ENCODE peak calls at places on chromosomes 3 and 15, in nine cellular contexts. One of them, this sample, is unnamed. For H3K4me1, the result is how much of the 10 kb centered on the place peaks cover.

GRCh38 chr3:58668247-58668646 is 1.7 kb upstream of the FAM3D start:
- DNase-seq in IMR-90: no peak
- DNase-seq in stomach: peak
- DNase-seq in fibroblast of lung: no peak
- DNase-seq in suprapubic skin: no peak
- DNase-seq in left ventricle myocardium inferior: no peak
- DNase-seq in left lung: no peak
- DNase-seq in colonic mucosa: peak
- DNase-seq in right lobe of liver: no peak
- DNase-seq in this sample: no peak

GRCh38 chr3:183193762-183194701 is 31.5 kb upstream of the LAMP3 start:
- DNase-seq in stomach: no peak
- DNase-seq in IMR-90: peak
- DNase-seq in left lung: no peak
- DNase-seq in fibroblast of lung: peak
- DNase-seq in left ventricle myocardium inferior: no peak
- DNase-seq in colonic mucosa: no peak
- DNase-seq in right lobe of liver: no peak
- DNase-seq in suprapubic skin: no peak
- DNase-seq in this sample: no peak

GRCh38 chr15:76199106-76200082 is 111.9 kb downstream of the ETFA start:
- DNase-seq in suprapubic skin: peak
- DNase-seq in IMR-90: peak
- DNase-seq in stomach: no peak
- DNase-seq in left lung: no peak
- DNase-seq in right lobe of liver: no peak
- DNase-seq in fibroblast of lung: peak
- DNase-seq in left ventricle myocardium inferior: peak
- DNase-seq in colonic mucosa: no peak
- DNase-seq in this sample: peak

GRCh38 chr15:40338921-40339620 is 1.7 kb downstream of the CCDC9B start:
- DNase-seq in colonic mucosa: peak
- DNase-seq in left lung: no peak
- DNase-seq in IMR-90: peak
- DNase-seq in stomach: no peak
- DNase-seq in fibroblast of lung: peak
- DNase-seq in left ventricle myocardium inferior: peak
- DNase-seq in right lobe of liver: no peak
- DNase-seq in suprapubic skin: no peak
- DNase-seq in this sample: no peak

GRCh38 chr3:32882603-32883025 is 64.8 kb downstream of the TRIM71 start:
- DNase-seq in suprapubic skin: no peak
- DNase-seq in left ventricle myocardium inferior: no peak
- DNase-seq in IMR-90: no peak
- DNase-seq in right lobe of liver: no peak
- DNase-seq in left lung: no peak
- DNase-seq in colonic mucosa: no peak
- DNase-seq in stomach: no peak
- DNase-seq in fibroblast of lung: no peak
- DNase-seq in this sample: no peak

GRCh38 chr3:17456650-17457049 is 285.8 kb downstream of the TBC1D5 start:
- DNase-seq in right lobe of liver: no peak
- DNase-seq in fibroblast of lung: no peak
- DNase-seq in suprapubic skin: no peak
- DNase-seq in stomach: no peak
- DNase-seq in IMR-90: no peak
- DNase-seq in colonic mucosa: no peak
- DNase-seq in left ventricle myocardium inferior: no peak
- DNase-seq in left lung: no peak
- DNase-seq in this sample: no peak

GRCh38 chr3:131033480-131034080 is 6.9 kb downstream of the NEK11 start:
- DNase-seq in fibroblast of lung: peak
- DNase-seq in suprapubic skin: no peak
- DNase-seq in stomach: no peak
- DNase-seq in left ventricle myocardium inferior: no peak
- DNase-seq in colonic mucosa: peak
- DNase-seq in IMR-90: peak
- DNase-seq in left lung: no peak
- DNase-seq in right lobe of liver: no peak
- DNase-seq in this sample: no peak

GRCh38 chr3:72614394-72615074 is 233.7 kb downstream of the SHQ1 start:
- DNase-seq in suprapubic skin: no peak
- DNase-seq in left ventricle myocardium inferior: no peak
- DNase-seq in colonic mucosa: no peak
- DNase-seq in fibroblast of lung: no peak
- DNase-seq in stomach: no peak
- DNase-seq in IMR-90: no peak
- DNase-seq in right lobe of liver: no peak
- DNase-seq in left lung: no peak
- DNase-seq in this sample: no peak

GRCh38 chr3:64489361-64490044 is 198.3 kb downstream of the ADAMTS9 start:
- DNase-seq in left lung: peak
- DNase-seq in suprapubic skin: no peak
- DNase-seq in fibroblast of lung: no peak
- DNase-seq in colonic mucosa: peak
- DNase-seq in left ventricle myocardium inferior: no peak
- DNase-seq in stomach: peak
- DNase-seq in IMR-90: no peak
- DNase-seq in right lobe of liver: no peak
- DNase-seq in this sample: peak

GRCh38 chr3:61687663-61688306 is 126.4 kb downstream of the PTPRG start:
- DNase-seq in colonic mucosa: no peak
- DNase-seq in IMR-90: no peak
- DNase-seq in left lung: no peak
- DNase-seq in right lobe of liver: no peak
- DNase-seq in fibroblast of lung: no peak
- DNase-seq in stomach: no peak
- DNase-seq in left ventricle myocardium inferior: no peak
- DNase-seq in suprapubic skin: no peak
- DNase-seq in this sample: no peak

GRCh38 chr3:61686228-61686648 is 124.9 kb downstream of the PTPRG start:
- DNase-seq in suprapubic skin: no peak
- DNase-seq in left ventricle myocardium inferior: no peak
- DNase-seq in stomach: no peak
- DNase-seq in fibroblast of lung: no peak
- DNase-seq in colonic mucosa: no peak
- DNase-seq in left lung: no peak
- DNase-seq in right lobe of liver: no peak
- DNase-seq in IMR-90: no peak
- DNase-seq in this sample: no peak

GRCh38 chr3:61688307-61688695 is 126.9 kb downstream of the PTPRG start:
- DNase-seq in left ventricle myocardium inferior: no peak
- DNase-seq in IMR-90: no peak
- DNase-seq in fibroblast of lung: no peak
- DNase-seq in right lobe of liver: no peak
- DNase-seq in colonic mucosa: no peak
- DNase-seq in left lung: no peak
- DNase-seq in stomach: no peak
- DNase-seq in suprapubic skin: no peak
- DNase-seq in this sample: no peak

GRCh38 chr3:61687206-61687605 is 125.8 kb downstream of the PTPRG start:
- DNase-seq in colonic mucosa: peak
- DNase-seq in fibroblast of lung: no peak
- DNase-seq in left lung: no peak
- DNase-seq in left ventricle myocardium inferior: no peak
- DNase-seq in IMR-90: no peak
- DNase-seq in stomach: no peak
- DNase-seq in right lobe of liver: no peak
- DNase-seq in suprapubic skin: no peak
- DNase-seq in this sample: no peak

DNA sequence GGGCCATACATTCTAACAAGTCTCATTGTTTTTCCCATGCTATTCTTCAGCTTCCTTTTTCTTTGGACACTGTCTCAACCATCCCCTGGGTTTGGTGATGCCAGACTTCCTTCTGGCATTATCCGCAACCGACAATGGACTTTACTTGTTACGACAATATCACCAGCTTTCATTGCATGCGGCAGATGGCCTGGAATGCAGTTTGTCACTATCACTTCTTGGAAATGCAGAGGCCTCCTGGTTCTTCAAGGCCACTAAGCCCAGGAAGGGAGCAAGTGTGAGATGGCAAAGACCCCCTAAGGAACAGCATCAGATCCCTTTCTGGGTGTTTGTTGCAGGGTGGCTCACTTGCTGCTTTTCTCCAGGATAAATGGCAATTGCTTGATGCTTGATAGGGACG is 128.6 kb downstream of the PTPRG start:
- DNase-seq in stomach: no peak
- DNase-seq in suprapubic skin: no peak
- DNase-seq in fibroblast of lung: no peak
- DNase-seq in right lobe of liver: no peak
- DNase-seq in IMR-90: no peak
- DNase-seq in left ventricle myocardium inferior: no peak
- DNase-seq in colonic mucosa: no peak
- DNase-seq in left lung: no peak
- DNase-seq in this sample: no peak
- H3K4me1 ChIP-seq in stomach: under half
- H3K4me1 ChIP-seq in suprapubic skin: under half
- H3K4me1 ChIP-seq in fibroblast of lung: under half
- H3K4me1 ChIP-seq in right lobe of liver: under half
- H3K4me1 ChIP-seq in IMR-90: under half
- H3K4me1 ChIP-seq in left ventricle myocardium inferior: under half
- H3K4me1 ChIP-seq in colonic mucosa: under half
- H3K4me1 ChIP-seq in left lung: under half
- H3K4me1 ChIP-seq in this sample: under half

GRCh38 chr3:39346785-39347585 is 17.5 kb downstream of the CCR8 start:
- DNase-seq in stomach: no peak
- DNase-seq in fibroblast of lung: no peak
- DNase-seq in IMR-90: no peak
- DNase-seq in colonic mucosa: no peak
- DNase-seq in left ventricle myocardium inferior: no peak
- DNase-seq in right lobe of liver: no peak
- DNase-seq in left lung: no peak
- DNase-seq in suprapubic skin: no peak
- DNase-seq in this sample: no peak

GRCh38 chr3:39347586-39347876 is 18.0 kb downstream of the CCR8 start:
- DNase-seq in stomach: no peak
- DNase-seq in suprapubic skin: no peak
- DNase-seq in colonic mucosa: no peak
- DNase-seq in right lobe of liver: no peak
- DNase-seq in left lung: no peak
- DNase-seq in fibroblast of lung: no peak
- DNase-seq in IMR-90: no peak
- DNase-seq in left ventricle myocardium inferior: no peak
- DNase-seq in this sample: no peak

GRCh38 chr3:39344746-39345344 is 15.3 kb downstream of the CCR8 start:
- DNase-seq in suprapubic skin: no peak
- DNase-seq in left ventricle myocardium inferior: no peak
- DNase-seq in left lung: no peak
- DNase-seq in fibroblast of lung: no peak
- DNase-seq in stomach: no peak
- DNase-seq in colonic mucosa: no peak
- DNase-seq in IMR-90: no peak
- DNase-seq in right lobe of liver: no peak
- DNase-seq in this sample: no peak

GRCh38 chr3:39343076-39343717 is 13.7 kb downstream of the CCR8 start:
- DNase-seq in left lung: no peak
- DNase-seq in colonic mucosa: no peak
- DNase-seq in left ventricle myocardium inferior: no peak
- DNase-seq in fibroblast of lung: no peak
- DNase-seq in IMR-90: no peak
- DNase-seq in right lobe of liver: no peak
- DNase-seq in stomach: no peak
- DNase-seq in suprapubic skin: no peak
- DNase-seq in this sample: no peak

DNA sequence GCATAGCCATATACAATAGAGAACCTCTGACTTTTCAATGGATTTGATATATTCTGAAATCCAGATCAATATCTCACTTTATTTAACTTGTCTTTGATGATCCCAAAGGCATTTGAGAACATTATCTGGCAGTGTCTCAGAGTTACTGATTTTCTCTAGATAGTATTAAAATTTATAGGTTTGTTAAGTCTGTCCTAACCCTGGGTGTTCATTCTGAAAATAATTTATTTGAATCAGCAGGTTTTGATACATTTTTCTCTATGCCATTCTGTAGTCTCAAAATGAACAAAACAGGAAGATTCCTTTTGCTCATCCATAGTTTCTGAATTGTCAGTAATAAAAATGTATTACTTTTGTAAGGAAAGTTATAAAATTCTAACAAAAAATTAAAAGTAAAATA is 14.3 kb downstream of the CCR8 start:
- DNase-seq in colonic mucosa: no peak
- DNase-seq in stomach: no peak
- DNase-seq in fibroblast of lung: no peak
- DNase-seq in suprapubic skin: no peak
- DNase-seq in IMR-90: no peak
- DNase-seq in left ventricle myocardium inferior: no peak
- DNase-seq in right lobe of liver: no peak
- DNase-seq in left lung: no peak
- DNase-seq in this sample: no peak
- TF ChIP-seq CTCF in colonic mucosa: no peak
- TF ChIP-seq CTCF in stomach: no peak
- TF ChIP-seq CTCF in fibroblast of lung: no peak
- TF ChIP-seq CTCF in suprapubic skin: no peak
- TF ChIP-seq CTCF in IMR-90: no peak
- TF ChIP-seq CTCF in left ventricle myocardium inferior: no peak
- TF ChIP-seq CTCF in right lobe of liver: no peak
- TF ChIP-seq CTCF in left lung: no peak
- TF ChIP-seq CTCF in this sample: no peak

DNA sequence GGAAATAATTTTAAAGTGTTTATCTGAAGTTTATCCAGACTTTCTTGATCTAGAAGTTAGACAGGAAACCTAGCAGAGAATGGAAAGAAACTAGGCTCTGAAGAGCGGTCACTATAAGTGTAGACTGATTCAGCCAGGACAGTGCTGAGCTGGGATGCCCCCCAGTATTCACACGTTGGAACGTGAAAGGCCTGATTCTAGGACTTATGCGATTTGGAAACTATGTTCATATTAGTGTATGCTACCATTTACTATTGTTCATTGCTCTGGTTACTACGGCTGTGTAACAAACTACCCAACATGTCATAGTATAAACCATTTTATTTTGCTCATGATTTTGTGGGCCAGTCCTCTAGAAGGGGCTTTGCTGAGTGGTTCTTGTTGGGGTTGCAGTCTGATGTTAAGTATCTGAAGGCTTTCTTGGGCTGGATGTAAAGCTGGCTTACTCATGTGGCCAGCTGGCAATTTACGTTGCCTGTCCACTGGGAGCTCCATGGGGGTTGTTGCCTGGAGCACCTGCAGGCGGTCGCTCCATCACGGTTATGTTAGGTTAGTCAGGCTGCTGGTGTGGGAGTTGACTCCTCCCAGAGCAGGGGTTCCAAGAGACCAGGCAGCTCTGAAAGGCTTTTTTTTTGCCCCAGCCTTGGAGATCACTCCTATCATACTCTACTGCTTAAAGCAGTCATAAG is 97.9 kb downstream of the NR1D2 start:
- DNase-seq in stomach: no peak
- DNase-seq in right lobe of liver: no peak
- DNase-seq in colonic mucosa: no peak
- DNase-seq in fibroblast of lung: no peak
- DNase-seq in left lung: no peak
- DNase-seq in suprapubic skin: no peak
- DNase-seq in left ventricle myocardium inferior: no peak
- DNase-seq in IMR-90: no peak
- DNase-seq in this sample: no peak
- H3K27ac ChIP-seq in stomach: peak
- H3K27ac ChIP-seq in right lobe of liver: peak
- H3K27ac ChIP-seq in colonic mucosa: peak
- H3K27ac ChIP-seq in fibroblast of lung: peak
- H3K27ac ChIP-seq in left lung: peak
- H3K27ac ChIP-seq in suprapubic skin: peak
- H3K27ac ChIP-seq in left ventricle myocardium inferior: peak
- H3K27ac ChIP-seq in IMR-90: no peak
- H3K27ac ChIP-seq in this sample: peak

GRCh38 chr15:74782596-74783071 is 754 bp downstream of the CSK start:
- DNase-seq in fibroblast of lung: no peak
- DNase-seq in suprapubic skin: no peak
- DNase-seq in left lung: no peak
- DNase-seq in right lobe of liver: no peak
- DNase-seq in stomach: no peak
- DNase-seq in colonic mucosa: peak
- DNase-seq in IMR-90: no peak
- DNase-seq in left ventricle myocardium inferior: no peak
- DNase-seq in this sample: no peak
- H3K4me1 ChIP-seq in fibroblast of lung: half or more
- H3K4me1 ChIP-seq in suprapubic skin: half or more
- H3K4me1 ChIP-seq in left lung: half or more
- H3K4me1 ChIP-seq in right lobe of liver: under half
- H3K4me1 ChIP-seq in stomach: half or more
- H3K4me1 ChIP-seq in colonic mucosa: under half
- H3K4me1 ChIP-seq in IMR-90: under half
- H3K4me1 ChIP-seq in left ventricle myocardium inferior: half or more
- H3K4me1 ChIP-seq in this sample: half or more

This sample was measured in upper lobe of right lung.